ENCODE peak calls at places on chromosomes 6 and 20, in six cellular contexts. N is IMR-90, R is WTC11, W is fibroblast of lung, K is B cell, C is kidney. L is an unnamed sample.

GRCh38 chr20:63139856-63140255 is 76.1 kb downstream of the YTHDF1 start:
- DNase-seq in N (no peak), R (no peak), W (no peak), K (no peak), C (peak; percentile 38), L (no peak)

GRCh38 chr6:130164251-130164650 is 58.5 kb downstream of the SAMD3 start:
- DNase-seq in N (no peak), R (no peak), W (no peak), K (no peak), C (no peak), L (no peak)

GRCh38 chr20:14453259-14453658 is 115.8 kb upstream of the FLRT3 start:
- DNase-seq in N (no peak), R (no peak), W (no peak), K (no peak), C (no peak), L (no peak)

GRCh38 chr6:4125933-4126864 is 9.2 kb downstream of the ECI2 start:
- DNase-seq in N (peak; percentile 90), R (no peak), W (peak; percentile 91), K (no peak), C (no peak), L (peak; percentile 21)

GRCh38 chr6:122198922-122199321 is 200.5 kb upstream of the HSF2 start:
- DNase-seq in N (no peak), R (no peak), W (no peak), K (no peak), C (no peak), L (no peak)

GRCh38 chr20:63691711-63692435 is 4.6 kb upstream of the TNFRSF6B start:
- DNase-seq in N (no peak), R (no peak), W (no peak), K (peak; percentile 8), C (peak; percentile 82), L (no peak)

GRCh38 chr6:3838992-3839867 is 9.9 kb upstream of the FAM50B start:
- DNase-seq in N (peak; percentile 57), R (no peak), W (peak; percentile 40), K (no peak), C (no peak), L (no peak)

GRCh38 chr20:32888636-32889035 is 29.9 kb downstream of the EFCAB8 start:
- DNase-seq in N (no peak), R (no peak), W (no peak), K (no peak), C (no peak), L (no peak)

GRCh38 chr6:96520851-96521115 is 823 bp upstream of the UFL1 start:
- DNase-seq in N (no peak), R (no peak), W (no peak), K (no peak), C (no peak), L (no peak)

GRCh38 chr6:25007269-25007699 is 71.5 kb upstream of the RIPOR2 start:
- DNase-seq in N (no peak), R (no peak), W (no peak), K (peak; percentile 51), C (no peak), L (peak; percentile 79)

GRCh38 chr20:1033751-1034419 is 31.8 kb upstream of the RSPO4 start:
- DNase-seq in N (no peak), R (no peak), W (no peak), K (peak; percentile 7), C (no peak), L (peak; percentile 66)

GRCh38 chr6:34583461-34583860 is 27.3 kb upstream of the SPDEF start:
- DNase-seq in N (no peak), R (no peak), W (no peak), K (no peak), C (no peak), L (no peak)

GRCh38 chr6:37482356-37483292 is 17.1 kb downstream of the CCDC167 start:
- DNase-seq in N (no peak), R (no peak), W (no peak), K (no peak), C (no peak), L (no peak)

GRCh38 chr6:17432356-17432755 is 39.0 kb downstream of the CAP2 start:
- DNase-seq in N (peak; percentile 53), R (no peak), W (peak; percentile 64), K (no peak), C (no peak), L (no peak)

GRCh38 chr6:157323924-157324276 is 581 bp upstream of the TMEM242 start:
- DNase-seq in N (peak; percentile 81), R (peak; percentile 76), W (peak; percentile 87), K (no peak), C (peak; percentile 94), L (peak; percentile 38)

GRCh38 chr20:51021067-51022025 is 1.6 kb downstream of the KCNG1 start:
- DNase-seq in N (peak; percentile 61), R (no peak), W (peak; percentile 30), K (no peak), C (no peak), L (no peak)

GRCh38 chr6:141326426-141326825 is 806.3 kb upstream of the GJE1 start:
- DNase-seq in N (peak; percentile 100), R (no peak), W (peak; percentile 99), K (peak; percentile 3), C (no peak), L (peak; percentile 84)

GRCh38 chr20:22590662-22591061 is 6.3 kb upstream of the FOXA2 start:
- DNase-seq in N (no peak), R (peak; percentile 36), W (no peak), K (no peak), C (no peak), L (no peak)

GRCh38 chr6:157272866-157273755 is 50.2 kb downstream of the TMEM242 start:
- DNase-seq in N (no peak), R (peak; percentile 37), W (no peak), K (peak; percentile 63), C (no peak), L (peak; percentile 60)

GRCh38 chr6:101585501-101585900 is 192.0 kb downstream of the GRIK2 start:
- DNase-seq in N (no peak), R (no peak), W (no peak), K (no peak), C (no peak), L (no peak)

GRCh38 chr6:84428300-84428907 is 201.0 kb upstream of the CEP162 start:
- DNase-seq in N (peak; percentile 45), R (peak; percentile 70), W (peak; percentile 71), K (no peak), C (no peak), L (peak; percentile 55)

GRCh38 chr20:53292347-53292746 is 301.3 kb downstream of the ZNF217 start:
- DNase-seq in N (no peak), R (no peak), W (no peak), K (no peak), C (no peak), L (no peak)

GRCh38 chr6:41442800-41443501 is 103.2 kb upstream of the FOXP4 start:
- DNase-seq in N (peak; percentile 27), R (peak; percentile 86), W (peak; percentile 75), K (peak; percentile 46), C (peak; percentile 95), L (peak; percentile 32)

GRCh38 chr20:47024461-47024937 is 129.9 kb downstream of the EYA2 start:
- DNase-seq in N (peak; percentile 77), R (no peak), W (no peak), K (no peak), C (no peak), L (no peak)

GRCh38 chr20:47027456-47027855 is 132.8 kb downstream of the EYA2 start:
- DNase-seq in N (no peak), R (no peak), W (no peak), K (no peak), C (no peak), L (no peak)

GRCh38 chr20:47029845-47030244 is 135.2 kb downstream of the EYA2 start:
- DNase-seq in N (no peak), R (no peak), W (no peak), K (no peak), C (no peak), L (no peak)

GRCh38 chr20:47028487-47028886 is 133.8 kb downstream of the EYA2 start:
- DNase-seq in N (no peak), R (no peak), W (no peak), K (no peak), C (no peak), L (no peak)

GRCh38 chr20:47027042-47027441 is 132.4 kb downstream of the EYA2 start:
- DNase-seq in N (no peak), R (no peak), W (no peak), K (no peak), C (no peak), L (no peak)
- TF ChIP-seq CTCF in N (no peak), R (no peak), W (no peak), K (no peak), C (no peak), L (no peak)

DNA sequence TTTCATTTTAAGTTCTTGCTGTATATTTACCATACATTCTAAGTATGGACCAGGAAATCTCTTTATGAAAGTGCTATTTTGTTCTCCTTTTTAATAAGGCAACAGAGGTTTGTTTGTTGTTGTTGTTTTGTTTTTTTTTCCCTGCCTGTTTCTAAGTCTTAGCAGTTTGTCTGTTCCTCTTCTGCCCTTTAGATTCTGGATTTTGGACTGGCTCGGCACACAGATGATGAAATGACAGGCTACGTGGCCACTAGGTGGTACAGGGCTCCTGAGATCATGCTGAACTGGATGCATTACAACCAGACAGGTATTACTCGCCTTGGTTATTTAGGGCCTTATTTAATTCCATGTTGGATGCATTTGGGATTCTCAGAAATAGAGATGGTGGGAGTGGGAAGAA is 48.0 kb downstream of the MAPK14 start:
- DNase-seq in N (no peak), R (no peak), W (no peak), K (peak; percentile 33), C (no peak), L (peak; percentile 14)
- TF ChIP-seq CTCF in N (no peak), R (no peak), W (no peak), K (peak; percentile 47), C (peak; percentile 37), L (no peak)

GRCh38 chr20:11516448-11516847 is 401.2 kb upstream of the BTBD3 start:
- DNase-seq in N (no peak), R (no peak), W (no peak), K (no peak), C (no peak), L (no peak)
- TF ChIP-seq CTCF in N (no peak), R (no peak), W (no peak), K (no peak), C (no peak), L (no peak)

GRCh38 chr6:113489946-113490345 is 367.2 kb upstream of the MARCKS start:
- DNase-seq in N (no peak), R (no peak), W (no peak), K (no peak), C (no peak), L (no peak)

GRCh38 chr6:113488812-113489685 is 368.1 kb upstream of the MARCKS start:
- DNase-seq in N (no peak), R (no peak), W (no peak), K (no peak), C (no peak), L (no peak)

GRCh38 chr6:113488061-113488460 is 369.1 kb upstream of the MARCKS start:
- DNase-seq in N (no peak), R (no peak), W (no peak), K (no peak), C (no peak), L (no peak)

GRCh38 chr6:113493991-113494390 is 363.2 kb upstream of the MARCKS start:
- DNase-seq in N (no peak), R (no peak), W (no peak), K (no peak), C (no peak), L (no peak)

DNA sequence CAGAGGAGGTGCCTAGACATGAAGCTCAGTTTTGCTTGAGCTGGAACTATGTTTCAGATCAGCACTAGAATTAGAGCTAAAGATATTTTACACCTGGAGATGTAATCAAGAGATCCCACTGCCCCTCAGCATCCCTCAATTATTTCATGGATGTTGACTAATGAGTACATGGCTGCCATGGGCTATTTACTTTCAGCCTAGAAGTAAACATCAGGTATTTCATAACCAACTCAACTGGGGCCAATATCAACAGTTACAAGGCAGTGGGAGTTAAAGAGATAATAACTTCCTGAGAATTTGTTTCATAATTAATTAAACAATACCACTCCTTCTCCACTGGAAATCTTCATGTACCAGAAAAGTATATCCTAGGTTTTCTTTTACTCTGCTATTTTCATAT is 366.8 kb upstream of the MARCKS start:
- DNase-seq in N (no peak), R (no peak), W (no peak), K (no peak), C (no peak), L (no peak)
- TF ChIP-seq CTCF in N (no peak), R (no peak), W (no peak), K (no peak), C (no peak), L (no peak)